ENCODE peak calls at places on chromosomes 2 and 18, in nine cellular contexts. G is gastrocnemius medialis; B is memory B cell; R is Kasumi-1; M is activated naive CD8-positive, alpha-beta T cell treated with anti-CD3 and anti-CD28 coated beads, Interleukin-2, amount 50 U/mL, for 24 hours; W is GM12892; L is naive thymus-derived CD8-positive, alpha-beta T cell; P is foreskin melanocyte; U is choroid plexus epithelial cell. F is an unnamed sample.

GRCh38 chr18:22032392-22032961 is 136.9 kb upstream of the GATA6 start:
- DNase-seq in R (no peak), P (no peak), W (no peak), G (no peak), B (no peak), U (peak; percentile 73), L (no peak), M (no peak), F (peak; percentile 85)

GRCh38 chr2:210593166-210593565 is 36.8 kb downstream of the CPS1 start:
- DNase-seq in P (no peak), R (no peak), U (peak; percentile 62), M (no peak), B (no peak), W (no peak), L (no peak), G (no peak), F (peak; percentile 5)

GRCh38 chr2:55958756-55959155 is 35.2 kb upstream of the EFEMP1 start:
- DNase-seq in L (no peak), U (no peak), B (no peak), W (no peak), P (no peak), R (no peak), M (no peak), G (no peak), F (no peak)

GRCh38 chr2:218516614-218517013 is 51.5 kb downstream of the USP37 start:
- DNase-seq in R (peak; percentile 20), L (peak; percentile 37), M (no peak), B (no peak), U (peak; percentile 49), P (no peak), G (no peak), W (no peak), F (no peak)

GRCh38 chr2:138893746-138894145 is 113.6 kb upstream of the NXPH2 start:
- DNase-seq in W (no peak), P (no peak), U (no peak), M (no peak), R (no peak), B (no peak), L (no peak), G (no peak), F (no peak)

GRCh38 chr18:72830109-72830508 is 37.7 kb downstream of the NETO1 start:
- DNase-seq in L (no peak), W (no peak), P (no peak), B (no peak), U (peak; percentile 26), M (peak; percentile 2), R (peak; percentile 41), G (no peak), F (no peak)

GRCh38 chr18:63138469-63139340 is 180.9 kb downstream of the BCL2 start:
- DNase-seq in U (peak; percentile 18), W (no peak), B (peak; percentile 42), M (no peak), G (peak; percentile 46), P (no peak), R (peak; percentile 91), L (no peak), F (peak; percentile 66)

GRCh38 chr2:9830685-9831410 is 12.4 kb upstream of the TAF1B start:
- DNase-seq in G (no peak), R (no peak), B (no peak), P (no peak), L (no peak), M (no peak), W (no peak), U (no peak), F (no peak)

GRCh38 chr2:28698545-28698944 is 53.1 kb upstream of the PPP1CB start:
- DNase-seq in L (no peak), B (no peak), P (no peak), M (no peak), U (no peak), G (no peak), W (no peak), R (no peak), F (no peak)

GRCh38 chr2:222862068-222862914 is 1.5 kb downstream of the ACSL3 start:
- DNase-seq in U (peak; percentile 78), R (peak; percentile 2), P (no peak), L (no peak), W (no peak), M (no peak), G (no peak), B (no peak), F (peak; percentile 39)

GRCh38 chr2:238228700-238229099 is 11.1 kb downstream of the HES6 start:
- DNase-seq in M (no peak), U (no peak), B (no peak), G (no peak), L (no peak), R (no peak), P (peak; percentile 84), W (no peak), F (no peak)

GRCh38 chr2:31735716-31736115 is 155.0 kb upstream of the SRD5A2 start:
- DNase-seq in M (no peak), L (no peak), U (no peak), P (no peak), B (no peak), G (no peak), R (no peak), W (no peak), F (no peak)

GRCh38 chr2:240435955-240436625 is 627 bp downstream of the GPC1 start:
- DNase-seq in M (no peak), B (no peak), P (no peak), R (no peak), G (peak; percentile 15), L (peak; percentile 19), U (peak; percentile 25), W (no peak), F (no peak)

F was measured in AG08395.